ENCODE peak calls at places on chromosomes 4 and X, in ten cellular contexts. N, V, L, W, F, C, G, P, K and U are unnamed samples.

GRCh38 chr4:38615847-38616246 is 48.2 kb upstream of the KLF3 start:
- DNase-seq in P (no peak), G (no peak), K (no peak), L (no peak), W (no peak), V (no peak), F (no peak), C (no peak), N (no peak), U (no peak)

GRCh38 chrX:33908074-33908473 is 224.0 kb downstream of the FAM47A start:
- DNase-seq in C (no peak), W (no peak), K (no peak), G (no peak), N (no peak), P (no peak), V (no peak), L (no peak), F (no peak), U (no peak)

GRCh38 chr4:81436096-81436495 is 35.6 kb downstream of the RASGEF1B start:
- DNase-seq in F (no peak), L (no peak), P (no peak), W (no peak), C (no peak), G (no peak), V (no peak), N (no peak), K (no peak), U (no peak)

GRCh38 chr4:144647095-144647959 is 1.4 kb downstream of the HHIP start:
- DNase-seq in P (peak), G (no peak), N (no peak), F (no peak), C (peak), V (peak), W (no peak), K (peak), L (no peak), U (peak)

GRCh38 chr4:15781427-15782095 is 3.4 kb downstream of the CD38 start:
- DNase-seq in G (no peak), P (no peak), L (no peak), W (no peak), V (peak), F (no peak), C (no peak), K (no peak), N (no peak), U (no peak)

GRCh38 chrX:1589356-1590130 is 1.9 kb upstream of the AKAP17A start:
- DNase-seq in K (no peak), G (no peak), C (no peak), L (no peak), N (no peak), P (no peak), V (no peak), W (no peak), F (no peak), U (no peak)

GRCh38 chr4:78533854-78534253 is 17.7 kb upstream of the ANXA3 start:
- DNase-seq in F (no peak), G (no peak), N (no peak), L (no peak), P (no peak), W (no peak), C (no peak), K (no peak), V (no peak), U (no peak)

GRCh38 chr4:47837582-47838294 is at the start of gene CORIN:
- DNase-seq in F (no peak), W (no peak), L (no peak), K (peak), N (peak), G (no peak), V (no peak), C (no peak), P (peak), U (peak)

GRCh38 chrX:35890699-35891098 is 28.8 kb upstream of the CFAP47 start:
- DNase-seq in K (peak), N (peak), P (peak), C (peak), G (no peak), L (peak), W (peak), V (peak), F (no peak), U (peak)

GRCh38 chr4:76781698-76782595 is 116.0 kb downstream of the SOWAHB start:
- DNase-seq in K (no peak), G (peak), L (peak), P (peak), C (peak), N (no peak), W (peak), V (no peak), F (no peak), U (peak)

GRCh38 chr4:151314509-151314908 is 10.9 kb downstream of the SH3D19 start:
- DNase-seq in C (no peak), W (no peak), G (no peak), L (no peak), K (no peak), P (no peak), N (no peak), V (no peak), F (no peak), U (no peak)

GRCh38 chr4:149690726-149691125 is 124.9 kb downstream of the IQCM start:
- DNase-seq in L (no peak), V (no peak), K (peak), N (no peak), C (no peak), P (no peak), G (no peak), W (no peak), F (no peak), U (no peak)

GRCh38 chrX:281166-281999 is at the start of gene PLCXD1:
- DNase-seq in G (no peak), L (no peak), F (no peak), P (peak), V (peak), W (no peak), N (no peak), K (no peak), C (peak), U (peak)

GRCh38 chr4:173415885-173416658 is 17.2 kb upstream of the SCRG1 start:
- DNase-seq in L (peak), N (no peak), P (no peak), K (no peak), F (no peak), V (no peak), C (no peak), G (no peak), W (no peak), U (no peak)

GRCh38 chr4:117965608-117966007 is 68.7 kb upstream of the NDST3 start:
- DNase-seq in G (no peak), K (no peak), W (no peak), F (no peak), L (peak), C (peak), P (no peak), V (peak), N (no peak), U (no peak)

GRCh38 chr4:142043509-142043908 is 407.1 kb downstream of the IL15 start:
- DNase-seq in P (peak), L (no peak), K (no peak), G (peak), W (no peak), F (no peak), V (no peak), N (no peak), C (peak), U (peak)

GRCh38 chr4:158783775-158784174 is 14.9 kb downstream of the FNIP2 start:
- DNase-seq in N (no peak), K (no peak), W (no peak), F (no peak), V (no peak), C (peak), G (peak), L (no peak), P (peak), U (peak)

GRCh38 chr4:74307163-74307562 is 1.1 kb upstream of the EPGN start:
- DNase-seq in L (no peak), F (no peak), V (no peak), K (no peak), P (no peak), W (no peak), C (no peak), N (no peak), G (no peak), U (no peak)

GRCh38 chr4:116346750-116347149 is 738.6 kb downstream of the TRAM1L1 start:
- DNase-seq in N (no peak), C (no peak), F (no peak), P (no peak), G (no peak), K (no peak), V (no peak), W (no peak), L (no peak), U (no peak)

GRCh38 chrX:129540725-129541184 is 696 bp downstream of the OCRL start:
- DNase-seq in G (peak), P (peak), F (no peak), L (peak), K (no peak), W (no peak), C (no peak), N (peak), V (no peak), U (no peak)

GRCh38 chr4:90979551-90979950 is 852.4 kb downstream of the CCSER1 start:
- DNase-seq in V (no peak), L (no peak), P (no peak), F (no peak), W (peak), N (no peak), G (no peak), C (no peak), K (no peak), U (no peak)

GRCh38 chrX:49610718-49611310 is 12.0 kb downstream of the GAGE1 start:
- DNase-seq in V (no peak), W (no peak), K (no peak), F (no peak), P (no peak), G (no peak), N (no peak), L (peak), C (no peak), U (no peak)

GRCh38 chr4:152451496-152451895 is 84.4 kb downstream of the FBXW7 start:
- DNase-seq in N (no peak), L (no peak), F (no peak), G (no peak), W (peak), V (no peak), K (no peak), C (no peak), P (no peak), U (no peak)

GRCh38 chrX:119734897-119735339 is 23.5 kb upstream of the SOWAHD start:
- DNase-seq in V (no peak), P (peak), N (peak), G (no peak), L (peak), C (no peak), W (no peak), F (no peak), K (no peak), U (no peak)

GRCh38 chr4:151725087-151725486 is 35.7 kb downstream of the GATB start:
- DNase-seq in P (no peak), W (no peak), F (no peak), L (no peak), N (no peak), G (no peak), V (no peak), K (peak), C (no peak), U (no peak)